ENCODE peak calls at places on chromosomes 3 and 15, in five cellular contexts. Z is esophagus squamous epithelium, R is fibroblast of mammary gland, L is testis, Q is left ventricle myocardium inferior. V is an unnamed sample.
A peak's percentile ranks its signal among the peaks of the same experiment; 100 is the strongest.

GRCh38 chr3:158909870-158910269 is 108.0 kb downstream of the MFSD1 start:
- DNase-seq in Z (no peak), R (peak; percentile 72), L (no peak), Q (no peak), V (no peak)

GRCh38 chr3:141456328-141456689 is 30.5 kb upstream of the RASA2 start:
- DNase-seq in Z (no peak), R (peak; percentile 97), L (peak; percentile 42), Q (no peak), V (no peak)

GRCh38 chr3:124792341-124793034 is 62.2 kb downstream of the UMPS start:
- DNase-seq in Z (no peak), R (no peak), L (no peak), Q (no peak), V (no peak)

GRCh38 chr3:82100378-82100777 is 338.9 kb upstream of the GBE1 start:
- DNase-seq in Z (no peak), R (no peak), L (no peak), Q (no peak), V (no peak)

GRCh38 chr3:149170672-149171071 is 41.2 kb downstream of the HPS3 start:
- DNase-seq in Z (no peak), R (no peak), L (no peak), Q (no peak), V (no peak)

GRCh38 chr3:162547321-162547720 is 1050.7 kb downstream of the OTOL1 start:
- DNase-seq in Z (no peak), R (no peak), L (no peak), Q (no peak), V (no peak)

GRCh38 chr15:83565553-83566159 is 88.3 kb upstream of the ADAMTSL3 start:
- DNase-seq in Z (no peak), R (peak; percentile 41), L (no peak), Q (no peak), V (peak; percentile 24)

GRCh38 chr15:90774731-90775521 is 57.8 kb downstream of the BLM start:
- DNase-seq in Z (no peak), R (peak; percentile 41), L (no peak), Q (no peak), V (peak; percentile 35)

GRCh38 chr3:105322570-105323273 is 44.0 kb upstream of the ALCAM start:
- DNase-seq in Z (no peak), R (peak; percentile 25), L (no peak), Q (no peak), V (no peak)

GRCh38 chr3:62248831-62249776 is 124.2 kb downstream of the FEZF2 start:
- DNase-seq in Z (no peak), R (no peak), L (no peak), Q (no peak), V (no peak)

GRCh38 chr3:46660543-46661523 is 32.6 kb downstream of the ALS2CL start:
- DNase-seq in Z (no peak), R (no peak), L (peak; percentile 9), Q (peak; percentile 64), V (no peak)

GRCh38 chr3:97720417-97720816 is 44.1 kb upstream of the ARL6 start:
- DNase-seq in Z (no peak), R (peak; percentile 8), L (no peak), Q (no peak), V (no peak)

GRCh38 chr3:82157952-82158351 is 396.5 kb upstream of the GBE1 start:
- DNase-seq in Z (no peak), R (peak; percentile 89), L (no peak), Q (no peak), V (peak; percentile 9)

GRCh38 chr15:69462030-69462492 is 9.4 kb downstream of the RPLP1 start:
- DNase-seq in Z (no peak), R (no peak), L (peak; percentile 43), Q (peak; percentile 33), V (no peak)

GRCh38 chr3:28151207-28151550 is 90.2 kb upstream of the CMC1 start:
- DNase-seq in Z (no peak), R (no peak), L (no peak), Q (no peak), V (no peak)

GRCh38 chr3:177427540-177427939 is 230.3 kb upstream of the TBL1XR1 start:
- DNase-seq in Z (no peak), R (peak; percentile 71), L (no peak), Q (no peak), V (peak; percentile 57)

GRCh38 chr15:39455502-39455991 is 125.3 kb upstream of the THBS1 start:
- DNase-seq in Z (no peak), R (peak; percentile 94), L (no peak), Q (no peak), V (no peak)

GRCh38 chr15:77030928-77031375 is 36.0 kb downstream of the PSTPIP1 start:
- DNase-seq in Z (no peak), R (no peak), L (peak; percentile 7), Q (no peak), V (no peak)

GRCh38 chr15:63870043-63870394 is 36.3 kb upstream of the HERC1 start:
- DNase-seq in Z (no peak), R (peak; percentile 23), L (no peak), Q (no peak), V (no peak)

GRCh38 chr3:172516318-172517214 is 6.7 kb downstream of the TNFSF10 start:
- DNase-seq in Z (no peak), R (peak; percentile 93), L (peak; percentile 58), Q (peak; percentile 29), V (peak; percentile 88)

GRCh38 chr15:59020321-59020720 is 32.9 kb downstream of the RNF111 start:
- DNase-seq in Z (no peak), R (peak; percentile 10), L (no peak), Q (no peak), V (no peak)

GRCh38 chr15:70088887-70089691 is 8.6 kb downstream of the TLE3 start:
- DNase-seq in Z (no peak), R (peak; percentile 82), L (peak; percentile 32), Q (peak; percentile 55), V (no peak)

GRCh38 chr3:88019024-88019423 is 39.8 kb downstream of the CGGBP1 start:
- DNase-seq in Z (no peak), R (no peak), L (no peak), Q (no peak), V (peak; percentile 28)

GRCh38 chr3:194123735-194124134 is 12.2 kb upstream of the HES1 start:
- DNase-seq in Z (no peak), R (no peak), L (no peak), Q (no peak), V (no peak)

GRCh38 chr3:57112206-57112605 is 51.7 kb downstream of the SPATA12 start:
- DNase-seq in Z (no peak), R (no peak), L (no peak), Q (no peak), V (no peak)

DNA sequence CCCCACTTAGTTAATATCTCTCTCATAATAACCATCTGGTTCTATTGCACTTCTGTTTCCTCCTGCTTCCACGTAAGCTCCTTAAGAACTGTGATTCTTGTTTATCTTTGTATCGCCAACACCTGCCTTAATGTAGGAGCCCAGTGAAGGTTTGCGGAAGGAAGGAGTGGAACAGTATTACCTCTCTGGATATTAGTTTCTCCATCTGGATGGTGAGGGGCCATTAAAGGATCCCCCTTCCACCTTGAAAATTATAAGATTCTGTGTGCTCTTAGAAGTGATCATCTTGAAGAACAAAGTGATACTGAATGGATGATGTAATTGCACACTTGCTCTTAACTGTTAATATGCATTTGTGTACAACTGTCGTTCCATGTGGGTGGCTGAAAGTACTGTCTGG is 2.2 kb downstream of the CHRNA5 start:
- DNase-seq in Z (no peak), R (no peak), L (no peak), Q (no peak), V (no peak)
- H3K4me3 ChIP-seq in Z (no peak overlapping the region), R (no peak overlapping the region), L (no peak overlapping the region), Q (no peak overlapping the region), V (no peak overlapping the region)

DNA sequence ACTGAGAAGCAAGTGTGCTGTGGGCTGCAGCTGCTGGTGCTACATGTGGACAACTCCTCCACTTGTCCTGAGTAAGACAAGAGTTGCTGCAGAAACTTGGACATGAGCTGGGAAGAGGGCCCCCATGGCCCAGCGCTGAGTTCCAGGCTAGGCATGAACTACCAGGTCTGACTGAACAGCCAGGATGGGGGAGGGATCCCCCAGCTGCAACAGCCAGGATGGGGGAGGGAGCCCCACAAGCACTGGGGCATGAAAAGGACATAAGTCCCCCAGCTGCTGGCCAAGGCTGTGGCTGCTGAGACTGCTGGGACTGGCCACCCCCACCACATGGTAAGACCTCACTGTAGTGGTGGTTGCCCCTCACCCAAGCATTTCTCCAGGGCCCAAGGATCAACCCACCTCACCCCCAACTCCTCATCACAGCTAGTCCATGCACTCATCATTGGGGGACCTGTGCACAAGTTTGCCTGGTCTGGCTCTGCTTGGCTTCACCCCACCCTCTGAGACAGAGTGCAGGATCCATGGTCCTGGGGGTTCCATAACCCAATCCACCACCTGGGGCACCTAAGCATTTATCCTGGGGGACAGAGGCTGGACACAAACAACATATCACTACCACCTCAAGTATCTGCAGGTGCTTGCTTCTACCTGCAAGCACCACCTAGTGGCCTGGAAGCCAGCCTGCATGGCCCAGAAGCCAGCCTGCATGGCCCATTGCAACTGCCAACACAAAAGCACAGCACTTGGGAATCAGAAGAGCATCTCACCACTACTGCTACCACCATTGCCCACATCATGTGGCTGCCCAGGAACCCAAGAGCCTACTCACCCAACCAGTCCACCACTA is 84.5 kb upstream of the STT3B start:
- DNase-seq in Z (no peak), R (peak; percentile 23), L (peak; percentile 70), Q (no peak), V (no peak)
- TF ChIP-seq CTCF in Z (peak; percentile 43), R (peak; percentile 53), L (no peak), Q (peak; percentile 46), V (peak; percentile 50)

GRCh38 chr3:15795563-15796308 is 2.0 kb downstream of the ANKRD28 start:
- DNase-seq in Z (no peak), R (peak; percentile 59), L (no peak), Q (no peak), V (peak; percentile 66)

GRCh38 chr3:15796331-15796730 is 1.4 kb downstream of the ANKRD28 start:
- DNase-seq in Z (no peak), R (no peak), L (no peak), Q (no peak), V (no peak)

GRCh38 chr3:15797600-15798303 is at the start of gene ANKRD28:
- DNase-seq in Z (no peak), R (peak; percentile 98), L (no peak), Q (no peak), V (peak; percentile 96)

GRCh38 chr3:15798533-15799245 is 910 bp upstream of the ANKRD28 start:
- DNase-seq in Z (no peak), R (no peak), L (no peak), Q (no peak), V (no peak)

DNA sequence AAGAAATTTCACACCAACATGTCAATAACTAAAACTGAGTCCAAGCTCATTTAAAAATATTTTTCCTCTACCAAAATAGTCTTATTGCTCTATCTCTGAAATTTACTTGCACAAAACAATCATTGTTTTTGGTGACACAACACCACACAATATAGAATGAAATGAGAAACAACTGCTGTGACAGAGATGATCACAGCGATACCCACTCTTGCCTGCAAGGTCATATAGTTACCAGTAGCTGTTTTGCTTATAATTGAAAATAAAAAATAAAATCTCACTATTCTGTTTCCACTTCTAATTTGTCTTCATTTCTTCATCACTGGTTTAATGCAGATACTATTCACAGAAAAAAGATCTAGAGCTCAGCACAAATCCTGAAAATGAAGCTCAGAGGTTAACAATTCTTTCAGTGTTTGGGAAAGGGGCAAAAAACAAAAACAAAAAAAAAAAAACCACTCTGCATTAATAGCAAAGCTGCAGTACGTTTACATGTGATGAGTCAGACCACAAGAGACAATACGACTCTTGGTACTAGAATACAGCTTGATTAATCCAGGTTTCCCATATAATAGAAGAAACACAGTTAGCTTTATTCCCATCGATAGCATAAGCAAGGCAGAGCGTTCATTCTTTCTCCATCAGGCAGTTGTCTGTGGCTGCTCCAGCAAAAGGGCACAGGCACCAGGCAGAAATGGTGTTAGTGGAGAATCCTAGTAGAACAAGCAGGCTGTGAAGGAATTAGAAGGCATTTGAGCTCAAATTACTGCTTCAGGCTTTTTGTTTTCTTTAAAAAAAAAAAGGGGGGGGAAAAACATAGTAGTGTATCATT is 794 bp downstream of the ANKRD28 start:
- DNase-seq in Z (no peak), R (peak; percentile 89), L (no peak), Q (no peak), V (peak; percentile 67)
- H3K4me3 ChIP-seq in Z (peak overlapping the region; percentile 53), R (peak overlapping the region; percentile 92), L (peak overlapping the region; percentile 18), Q (peak overlapping the region; percentile 55), V (peak overlapping the region; percentile 59)

GRCh38 chr15:65304393-65305143 is at the start of gene RNU5B-1:
- DNase-seq in Z (no peak), R (peak; percentile 98), L (peak; percentile 85), Q (peak; percentile 27), V (peak; percentile 92)
- TF ChIP-seq CTCF in Z (peak; percentile 86), R (peak; percentile 95), L (peak; percentile 75), Q (peak; percentile 94), V (peak; percentile 96)